ENCODE peak calls at places on chromosome 21, in five cellular contexts. Q, K, J, I and H are unnamed samples.

GRCh38 chr21:30487336-30487735 is at the start of gene KRTAP19-2:
- DNase-seq in J (no peak), I (no peak), Q (no peak), K (no peak), H (no peak)

GRCh38 chr21:38267136-38267535 is 10.3 kb downstream of the KCNJ15 start:
- DNase-seq in I (no peak), K (no peak), J (no peak), Q (no peak), H (no peak)

GRCh38 chr21:31405638-31406037 is 61.6 kb upstream of the TIAM1 start:
- DNase-seq in K (no peak), Q (no peak), J (no peak), I (no peak), H (no peak)

GRCh38 chr21:44443291-44443890 is 11.9 kb upstream of the LRRC3 start:
- DNase-seq in J (no peak), I (no peak), K (no peak), Q (no peak), H (no peak)

GRCh38 chr21:26391166-26391565 is 181.9 kb downstream of the CYYR1 start:
- DNase-seq in J (no peak), I (no peak), Q (no peak), K (no peak), H (no peak)

GRCh38 chr21:28959367-28960099 is 33.1 kb downstream of the LTN1 start:
- DNase-seq in I (peak; percentile 68), K (no peak), J (peak; percentile 74), Q (no peak), H (no peak)

GRCh38 chr21:40754466-40754865 is 92.5 kb downstream of the DSCAM start:
- DNase-seq in J (no peak), I (no peak), Q (no peak), K (no peak), H (no peak)

GRCh38 chr21:46621457-46622182 is 13.9 kb upstream of the PRMT2 start:
- DNase-seq in K (peak; percentile 61), I (no peak), Q (no peak), J (no peak), H (no peak)

GRCh38 chr21:31329431-31330143 is 14.5 kb downstream of the TIAM1 start:
- DNase-seq in I (no peak), Q (no peak), J (no peak), K (no peak), H (no peak)

GRCh38 chr21:35933466-35933865 is 126.9 kb downstream of the SETD4 start:
- DNase-seq in J (peak; percentile 82), Q (no peak), I (peak; percentile 79), K (no peak), H (no peak)
- TF ChIP-seq CTCF in J (peak; percentile 40), Q (no peak), I (peak; percentile 64), K (no peak), H (no peak)

DNA sequence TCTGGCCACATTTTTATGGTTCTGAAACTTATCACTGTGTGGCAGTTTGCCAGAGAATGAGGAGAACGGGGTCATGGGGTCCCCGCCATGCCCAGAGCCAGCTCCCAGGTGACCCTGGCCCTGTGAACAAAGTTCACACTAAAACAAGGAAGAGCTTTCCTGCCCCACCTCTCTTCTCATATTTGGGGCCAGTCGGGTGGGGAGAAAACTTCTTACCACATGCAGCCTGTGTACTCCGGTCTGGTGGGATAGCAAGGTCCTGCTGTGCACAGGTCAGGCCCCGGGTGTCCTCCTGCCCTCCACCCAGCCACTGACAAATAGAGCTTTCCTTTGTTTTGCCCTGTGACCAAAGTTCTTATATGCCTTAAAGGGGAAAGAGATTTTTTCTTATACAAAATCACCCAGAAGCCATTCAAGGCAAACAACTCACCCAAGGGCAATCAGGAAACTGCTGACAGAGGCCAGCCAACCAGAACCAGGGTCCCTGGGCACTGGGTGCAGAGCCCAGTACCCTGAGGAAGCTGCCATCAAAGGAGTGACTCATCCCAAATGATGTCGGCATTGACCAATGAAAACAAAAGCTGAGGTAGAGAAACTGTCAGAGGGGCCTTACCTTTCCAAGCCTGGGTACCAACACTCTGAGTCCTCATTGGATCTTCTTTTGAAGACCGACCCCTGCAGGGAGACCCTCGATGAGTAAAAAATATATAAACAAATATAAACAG is 53.6 kb downstream of the OLIG1 start:
- DNase-seq in J (no peak), Q (no peak), K (no peak), I (no peak), H (no peak)
- H3K27me3 ChIP-seq in J (peaks cover 4% of the 10 kb centered on the region), Q (no peaks in the 10 kb centered on the region), K (no peaks in the 10 kb centered on the region), I (peaks cover 27% of the 10 kb centered on the region), H (no peaks in the 10 kb centered on the region)

GRCh38 chr21:45468971-45469272 is 64.0 kb downstream of the COL18A1 start:
- DNase-seq in K (no peak), Q (no peak), J (no peak), I (no peak), H (no peak)

GRCh38 chr21:45466330-45467220 is 61.6 kb downstream of the COL18A1 start:
- DNase-seq in I (no peak), J (no peak), Q (no peak), K (no peak), H (no peak)

GRCh38 chr21:45465611-45466329 is 60.8 kb downstream of the COL18A1 start:
- DNase-seq in J (no peak), Q (no peak), I (no peak), K (no peak), H (no peak)

GRCh38 chr21:45468051-45468970 is 63.3 kb downstream of the COL18A1 start:
- DNase-seq in K (no peak), J (no peak), I (no peak), Q (no peak), H (no peak)

GRCh38 chr21:45467221-45467779 is 62.3 kb downstream of the COL18A1 start:
- DNase-seq in K (no peak), J (no peak), Q (no peak), I (peak; percentile 22), H (no peak)
- H3K4me3 ChIP-seq in K (no peak overlapping the region), J (no peak overlapping the region), Q (no peak overlapping the region), I (no peak overlapping the region), H (no peak overlapping the region)

GRCh38 chr21:17514124-17514481 is 1.3 kb downstream of the CXADR start:
- DNase-seq in J (no peak), Q (no peak), K (no peak), I (peak; percentile 14), H (no peak)

GRCh38 chr21:17519965-17520364 is 7.1 kb downstream of the CXADR start:
- DNase-seq in Q (no peak), K (no peak), I (no peak), J (no peak), H (no peak)

GRCh38 chr21:17523007-17523451 is 10.2 kb downstream of the CXADR start:
- DNase-seq in K (no peak), Q (no peak), I (no peak), J (peak; percentile 12), H (peak; percentile 77)

GRCh38 chr21:17524635-17525034 is 11.8 kb downstream of the CXADR start:
- DNase-seq in Q (no peak), K (no peak), J (no peak), I (no peak), H (no peak)

DNA sequence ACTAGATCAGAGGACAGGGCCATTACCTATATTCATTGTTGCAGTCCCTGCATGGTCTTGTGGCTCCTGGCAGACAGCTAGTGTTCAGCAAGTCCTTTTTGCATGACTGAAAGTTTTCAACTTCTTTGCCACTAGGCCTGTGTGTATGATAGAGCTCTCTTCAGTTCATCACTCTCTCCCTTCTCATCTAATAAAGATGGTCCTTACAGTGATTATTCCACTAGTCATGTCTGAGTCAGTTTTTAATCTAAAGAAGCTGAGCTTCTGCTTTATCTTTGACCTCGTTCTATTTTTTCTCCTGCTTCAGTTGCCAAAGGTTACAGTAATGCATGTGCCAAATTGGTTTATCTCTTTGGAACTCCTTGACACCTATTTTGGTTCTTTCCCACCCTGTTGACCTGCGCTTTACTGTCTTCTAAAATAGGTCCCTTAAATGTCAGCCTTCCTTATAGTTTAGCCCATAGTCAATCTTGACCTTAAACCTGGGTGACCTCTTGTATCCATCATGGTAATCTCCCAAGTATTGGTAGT is 6.4 kb downstream of the CXADR start:
- DNase-seq in I (no peak), Q (no peak), J (no peak), K (no peak), H (no peak)
- TF ChIP-seq CTCF in I (no peak), Q (no peak), J (no peak), K (no peak), H (no peak)

GRCh38 chr21:32412162-32412997 is at the start of gene EVA1C:
- DNase-seq in K (peak; percentile 43), J (peak; percentile 63), I (no peak), Q (peak; percentile 83), H (no peak)

GRCh38 chr21:32410916-32411315 is 1.6 kb upstream of the EVA1C start:
- DNase-seq in K (no peak), Q (peak; percentile 42), I (no peak), J (no peak), H (no peak)

GRCh38 chr21:32411366-32412161 is 942 bp upstream of the EVA1C start:
- DNase-seq in J (peak; percentile 84), Q (peak; percentile 97), K (peak; percentile 85), I (no peak), H (no peak)

GRCh38 chr21:32412998-32413504 is 545 bp downstream of the EVA1C start:
- DNase-seq in J (peak; percentile 33), I (no peak), Q (peak; percentile 57), K (no peak), H (no peak)

DNA sequence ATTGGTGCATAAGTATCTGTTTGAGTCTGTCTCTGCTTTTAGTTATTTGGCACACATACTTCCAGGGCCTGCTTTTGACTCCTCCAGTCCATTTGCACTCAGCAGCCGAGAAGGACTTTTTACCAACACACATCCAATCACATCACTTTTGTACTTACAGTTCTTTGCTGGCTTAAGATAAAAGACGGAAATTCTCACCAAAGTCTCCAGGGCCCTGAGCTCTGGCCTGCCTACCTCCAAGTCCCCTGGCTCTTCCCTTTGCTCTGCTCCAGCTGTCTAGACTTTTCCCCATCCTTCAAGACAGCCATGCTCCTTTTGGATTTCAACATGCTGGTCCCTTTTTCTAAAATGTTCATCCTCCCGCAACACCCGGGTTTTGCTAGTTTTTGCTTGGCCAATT is 2.2 kb upstream of the EVA1C start:
- DNase-seq in Q (no peak), J (no peak), I (no peak), K (no peak), H (no peak)
- H3K27me3 ChIP-seq in Q (no peaks in the 10 kb centered on the region), J (no peaks in the 10 kb centered on the region), I (no peaks in the 10 kb centered on the region), K (no peaks in the 10 kb centered on the region), H (peaks cover 3% of the 10 kb centered on the region)